ENCODE peak calls at places on chromosome 17, in five cellular contexts. X is GM12878, W is HepG2, M is SK-N-SH, P is K562. A is an unnamed sample.

GRCh38 chr17:3919123-3919624 is 2.9 kb upstream of the P2RX1 start:
- DNase-seq in X (no peak), W (no peak), M (no peak), P (no peak), A (no peak)

GRCh38 chr17:56074366-56074765 is 78.9 kb upstream of the ANKFN1 start:
- DNase-seq in X (no peak), W (no peak), M (no peak), P (no peak), A (no peak)

GRCh38 chr17:14745541-14745940 is 444.7 kb downstream of the HS3ST3B1 start:
- DNase-seq in X (no peak), W (no peak), M (no peak), P (no peak), A (no peak)

GRCh38 chr17:31283841-31284240 is 13.2 kb downstream of the OMG start:
- DNase-seq in X (no peak), W (no peak), M (no peak), P (no peak), A (no peak)

GRCh38 chr17:8477653-8478441 is 42.2 kb downstream of the NDEL1 start:
- DNase-seq in X (no peak), W (peak; percentile 30), M (no peak), P (no peak), A (no peak)

GRCh38 chr17:45709889-45710288 is 74.2 kb upstream of the CRHR1 start:
- DNase-seq in X (no peak), W (no peak), M (no peak), P (no peak), A (no peak)

GRCh38 chr17:6421700-6422604 is 13.0 kb downstream of the AIPL1 start:
- DNase-seq in X (no peak), W (peak; percentile 66), M (peak; percentile 89), P (peak; percentile 88), A (peak; percentile 15)

GRCh38 chr17:61734012-61734411 is 129.3 kb downstream of the BRIP1 start:
- DNase-seq in X (no peak), W (no peak), M (no peak), P (no peak), A (no peak)

DNA sequence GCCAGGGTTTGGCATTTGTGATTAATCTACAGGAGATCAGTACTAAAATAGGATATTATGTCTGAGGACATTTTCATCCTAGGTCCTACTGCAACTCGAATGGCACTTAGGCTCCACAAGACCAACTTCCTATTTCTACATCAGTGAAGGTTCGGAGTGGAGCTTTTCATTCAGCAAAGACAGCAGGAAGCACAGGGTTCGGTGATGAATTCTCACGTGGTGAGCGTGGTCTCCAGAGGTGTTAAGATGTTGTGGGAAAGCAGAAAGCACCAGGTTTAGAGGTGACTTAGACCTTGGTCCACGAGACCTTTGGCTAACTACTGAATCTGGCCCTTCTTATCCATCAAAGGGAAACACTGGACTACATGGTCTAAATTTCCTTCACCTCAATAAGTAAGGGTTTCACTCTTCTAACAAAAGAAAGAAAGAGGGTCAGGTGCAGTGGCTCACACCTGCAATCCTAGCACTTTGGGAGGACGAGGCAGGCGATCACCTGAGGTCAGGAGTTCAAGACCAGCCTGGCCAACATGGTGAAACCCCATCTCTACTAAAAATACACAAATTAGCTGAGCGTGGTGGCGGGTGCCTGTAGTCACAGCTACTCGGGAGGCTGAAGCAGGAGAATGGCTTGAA is 14.0 kb upstream of the HELZ start:
- DNase-seq in X (no peak), W (no peak), M (no peak), P (no peak), A (peak; percentile 56)
- TF ChIP-seq REST in X (no peak), W (no peak), M (no peak), P (no peak), A (no peak)

DNA sequence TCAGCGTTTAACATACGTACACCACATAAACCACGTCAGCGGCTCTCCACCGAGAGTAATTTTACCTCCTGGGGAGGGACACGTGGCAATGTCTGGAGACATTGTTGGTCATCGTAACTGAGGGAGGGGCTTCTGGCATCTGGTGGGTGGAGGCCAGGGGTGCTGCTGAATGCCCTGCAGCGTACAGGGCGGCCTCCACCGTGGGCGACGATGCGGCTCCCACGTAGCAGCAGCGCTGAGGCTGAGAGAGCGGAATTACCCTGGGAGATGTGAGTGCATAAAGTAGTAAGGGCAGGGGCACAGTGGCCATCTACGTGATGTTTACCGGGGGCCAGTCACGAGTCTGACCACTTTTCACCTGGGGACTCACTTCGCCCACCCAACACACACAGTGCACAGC is 212.4 kb downstream of the RBFOX3 start:
- DNase-seq in X (no peak), W (no peak), M (no peak), P (no peak), A (no peak)
- TF ChIP-seq GABPA in X (no peak), W (no peak), M (no peak), P (no peak), A (no peak)

GRCh38 chr17:62891659-62892058 is 74.4 kb upstream of the TANC2 start:
- DNase-seq in X (no peak), W (no peak), M (no peak), P (no peak), A (no peak)
- H3K27ac ChIP-seq in X (no peak overlapping the region), W (no peak overlapping the region), M (no peak overlapping the region), P (no peak overlapping the region), A (peak overlapping the region; percentile 70)

DNA sequence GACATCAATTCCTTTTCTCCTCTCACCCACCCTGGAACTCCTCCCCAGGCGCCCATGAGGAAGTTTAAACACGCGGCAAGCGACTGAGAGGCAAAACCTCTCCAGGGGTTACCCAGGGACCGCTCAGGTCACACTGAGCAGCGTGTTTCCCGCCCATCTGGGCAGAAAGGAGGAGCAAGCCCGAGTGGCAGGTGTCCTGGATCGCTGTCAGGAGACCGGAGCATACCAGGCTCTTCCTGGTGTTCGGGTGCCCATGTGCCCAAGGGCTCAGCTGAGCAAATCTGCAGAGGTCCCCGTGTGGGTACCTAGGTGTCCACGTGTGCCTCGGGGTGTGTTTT is 480 bp downstream of the SLC25A19 start:
- DNase-seq in X (no peak), W (peak; percentile 69), M (no peak), P (peak; percentile 62), A (no peak)
- TF ChIP-seq REST in X (no peak), W (no peak), M (no peak), P (no peak), A (no peak)

GRCh38 chr17:29388937-29389336 is 1.2 kb upstream of the TAOK1 start:
- DNase-seq in X (no peak), W (no peak), M (no peak), P (no peak), A (no peak)
- TF ChIP-seq GABPA in X (no peak), W (no peak), M (no peak), P (no peak), A (no peak)

GRCh38 chr17:74389094-74389753 is 21.9 kb downstream of the GPR142 start:
- DNase-seq in X (no peak), W (no peak), M (no peak), P (no peak), A (peak; percentile 82)

GRCh38 chr17:74383140-74383539 is 15.8 kb downstream of the GPR142 start:
- DNase-seq in X (no peak), W (no peak), M (no peak), P (no peak), A (no peak)

GRCh38 chr17:74387365-74388218 is 20.3 kb downstream of the GPR142 start:
- DNase-seq in X (no peak), W (no peak), M (no peak), P (peak; percentile 35), A (no peak)

GRCh38 chr17:74385201-74385600 is 17.9 kb downstream of the GPR142 start:
- DNase-seq in X (no peak), W (no peak), M (no peak), P (no peak), A (no peak)

GRCh38 chr17:74386397-74386796 is 19.1 kb downstream of the GPR142 start:
- DNase-seq in X (no peak), W (no peak), M (no peak), P (no peak), A (no peak)
- H3K27ac ChIP-seq in X (no peak overlapping the region), W (no peak overlapping the region), M (no peak overlapping the region), P (no peak overlapping the region), A (no peak overlapping the region)

GRCh38 chr17:59361916-59362810 is 30.7 kb downstream of the YPEL2 start:
- DNase-seq in X (peak; percentile 86), W (no peak), M (no peak), P (no peak), A (no peak)
- TF ChIP-seq REST in X (no peak), W (no peak), M (peak; percentile 42), P (no peak), A (no peak)

GRCh38 chr17:27543464-27543856 is 87.2 kb downstream of the KSR1 start:
- DNase-seq in X (no peak), W (no peak), M (no peak), P (no peak), A (no peak)

GRCh38 chr17:27545562-27546229 is 85.3 kb upstream of the LGALS9 start:
- DNase-seq in X (no peak), W (no peak), M (no peak), P (no peak), A (no peak)

GRCh38 chr17:27543958-27544349 is 87.0 kb upstream of the LGALS9 start:
- DNase-seq in X (no peak), W (no peak), M (no peak), P (no peak), A (no peak)

GRCh38 chr17:27542841-27543463 is 86.7 kb downstream of the KSR1 start:
- DNase-seq in X (no peak), W (peak; percentile 30), M (no peak), P (no peak), A (no peak)

GRCh38 chr17:27544350-27545131 is 86.4 kb upstream of the LGALS9 start:
- DNase-seq in X (peak; percentile 96), W (no peak), M (no peak), P (peak; percentile 63), A (peak; percentile 87)
- TF ChIP-seq GABPA in X (peak; percentile 28), W (no peak), M (no peak), P (no peak), A (no peak)

GRCh38 chr17:76918811-76919210 is 50.6 kb downstream of the MGAT5B start:
- DNase-seq in X (no peak), W (no peak), M (no peak), P (no peak), A (no peak)
- H3K27ac ChIP-seq in X (no peak overlapping the region), W (no peak overlapping the region), M (no peak overlapping the region), P (no peak overlapping the region), A (no peak overlapping the region)

GRCh38 chr17:70357196-70357595 is 187.9 kb downstream of the KCNJ2 start:
- DNase-seq in X (no peak), W (no peak), M (no peak), P (no peak), A (no peak)
- TF ChIP-seq REST in X (no peak), W (no peak), M (no peak), P (no peak), A (no peak)

A was measured in HL-60.